ENCODE peak calls at places on chromosomes 16 and 17, in five cellular contexts. E is T-helper 1 cell, S is B cell, J is NCI-H1694 treated with DMSO at 0.1 percent for 48 hours, K is hepatic stellate cell. B is an unnamed sample.

GRCh38 chr17:7959503-7960253 is 27.7 kb downstream of the CNTROB start:
- DNase-seq in E (no peak), K (no peak), J (no peak), S (no peak), B (no peak)

GRCh38 chr17:17780941-17781590 is 55.7 kb downstream of the SREBF1 start:
- DNase-seq in E (no peak), J (no peak), K (peak), S (no peak), B (no peak)

GRCh38 chr17:64133546-64134215 is 3.7 kb upstream of the ERN1 start:
- DNase-seq in K (peak), E (no peak), S (no peak), J (peak), B (no peak)

GRCh38 chr16:88005148-88005547 is 53.9 kb downstream of the BANP start:
- DNase-seq in J (no peak), S (peak), E (no peak), K (no peak), B (no peak)

GRCh38 chr17:79379700-79380099 is 231.2 kb downstream of the RBFOX3 start:
- DNase-seq in J (no peak), E (no peak), K (no peak), S (no peak), B (no peak)

GRCh38 chr16:64532117-64532516 is 589.7 kb downstream of the CDH11 start:
- DNase-seq in K (no peak), S (no peak), E (no peak), J (no peak), B (no peak)

GRCh38 chr16:28213396-28213795 is 1.6 kb upstream of the XPO6 start:
- DNase-seq in S (no peak), K (no peak), E (no peak), J (no peak), B (no peak)

GRCh38 chr17:81549031-81549557 is 3.1 kb downstream of the FAAP100 start:
- DNase-seq in S (no peak), E (no peak), K (no peak), J (no peak), B (no peak)

GRCh38 chr17:68033636-68034451 is 1.7 kb upstream of the KPNA2 start:
- DNase-seq in J (no peak), K (peak), E (no peak), S (no peak), B (no peak)

GRCh38 chr16:64008131-64008530 is 1113.7 kb downstream of the CDH11 start:
- DNase-seq in E (no peak), K (no peak), J (no peak), S (no peak), B (no peak)

GRCh38 chr17:73940511-73940910 is 263.0 kb upstream of the RPL38 start:
- DNase-seq in J (no peak), S (no peak), K (no peak), E (no peak), B (no peak)

GRCh38 chr17:82217120-82217529 is 4.5 kb upstream of the CCDC57 start:
- DNase-seq in K (no peak), E (no peak), J (no peak), S (no peak), B (no peak)

GRCh38 chr16:56871172-56871593 is 6.2 kb downstream of the SLC12A3 start:
- DNase-seq in E (no peak), S (no peak), J (no peak), K (peak), B (no peak)

GRCh38 chr16:66435896-66436295 is 8.8 kb downstream of the BEAN1 start:
- DNase-seq in E (no peak), K (no peak), J (no peak), S (no peak), B (no peak)

GRCh38 chr16:11401161-11402050 is 56.1 kb downstream of the RMI2 start:
- DNase-seq in S (no peak), E (no peak), J (no peak), K (no peak), B (no peak)

GRCh38 chr17:12732366-12732765 is 56.9 kb upstream of the ARHGAP44 start:
- DNase-seq in J (no peak), E (no peak), K (no peak), S (no peak), B (no peak)

GRCh38 chr16:54288592-54289241 is 2.1 kb upstream of the IRX3 start:
- DNase-seq in K (no peak), E (no peak), S (no peak), J (no peak), B (no peak)

GRCh38 chr17:79994602-79995001 is 41.1 kb downstream of the TBC1D16 start:
- DNase-seq in J (no peak), S (no peak), E (no peak), K (no peak), B (no peak)

GRCh38 chr16:69397821-69398521 is 12.2 kb upstream of the TERF2 start:
- DNase-seq in E (no peak), K (peak), S (no peak), J (peak), B (no peak)

GRCh38 chr17:75069783-75070182 is 18.0 kb upstream of the SLC16A5 start:
- DNase-seq in E (no peak), K (peak), S (no peak), J (no peak), B (no peak)

GRCh38 chr17:72883351-72883750 is 209.1 kb downstream of the SLC39A11 start:
- DNase-seq in E (no peak), J (no peak), K (no peak), S (no peak), B (no peak)

GRCh38 chr17:51455211-51455610 is 194.9 kb downstream of the UTP18 start:
- DNase-seq in S (no peak), K (no peak), J (no peak), E (no peak), B (no peak)

GRCh38 chr17:63039899-63040602 is 74.0 kb downstream of the TANC2 start:
- DNase-seq in J (no peak), K (peak), S (no peak), E (no peak), B (no peak)

GRCh38 chr17:57629470-57629869 is 115.6 kb downstream of the CCDC182 start:
- DNase-seq in J (no peak), S (peak), K (no peak), E (no peak), B (no peak)